ENCODE peak calls at places on chromosomes 4 and X, in ten cellular contexts. U is upper lobe of right lung, A is MV-4-11, B is upper lobe of left lung, N is K562, J is brain microvascular endothelial cell, I is cardiac muscle cell, K is GM03348, Q is G401, T is amygdala. V is an unnamed sample.

GRCh38 chr4:128286474-128287158 is 997 bp downstream of the PGRMC2 start:
- DNase-seq in B (no peak), U (no peak), T (no peak), I (peak), A (peak), K (peak), N (peak), J (no peak), Q (peak), V (peak)

GRCh38 chrX:45845142-45845541 is 644.5 kb upstream of the DIPK2B start:
- DNase-seq in J (no peak), T (no peak), I (no peak), N (no peak), A (no peak), K (no peak), B (no peak), Q (no peak), U (no peak), V (no peak)

GRCh38 chrX:81120270-81120935 is 81.3 kb downstream of the HMGN5 start:
- DNase-seq in U (no peak), Q (peak), B (no peak), J (no peak), I (peak), K (no peak), T (no peak), N (no peak), A (no peak), V (no peak)

GRCh38 chr4:159021597-159022385 is 81.1 kb upstream of the RAPGEF2 start:
- DNase-seq in U (no peak), I (no peak), J (no peak), K (no peak), Q (no peak), B (no peak), T (no peak), N (no peak), A (no peak), V (no peak)

GRCh38 chr4:110371016-110371795 is 104.7 kb upstream of the ENPEP start:
- DNase-seq in J (no peak), N (no peak), B (no peak), U (no peak), I (peak), T (no peak), K (no peak), Q (no peak), A (no peak), V (no peak)

GRCh38 chrX:121802881-121803412 is 755.5 kb downstream of the GLUD2 start:
- DNase-seq in U (no peak), T (no peak), K (no peak), I (no peak), B (no peak), N (no peak), J (no peak), A (peak), Q (no peak), V (no peak)

GRCh38 chr4:10115657-10116624 is 658 bp downstream of the WDR1 start:
- DNase-seq in N (peak), T (no peak), I (peak), U (peak), Q (peak), A (no peak), B (peak), J (no peak), K (peak), V (no peak)

GRCh38 chrX:107823456-107823855 is 2.2 kb upstream of the MID2 start:
- DNase-seq in A (no peak), J (peak), B (no peak), K (peak), Q (no peak), T (no peak), N (no peak), I (no peak), U (no peak), V (peak)

GRCh38 chrX:21944136-21944615 is 3.7 kb downstream of the SMS start:
- DNase-seq in A (no peak), Q (no peak), N (no peak), U (no peak), I (no peak), K (peak), J (no peak), T (no peak), B (no peak), V (no peak)

GRCh38 chr4:53711916-53712315 is 120.6 kb upstream of the LNX1 start:
- DNase-seq in K (no peak), I (no peak), A (no peak), B (no peak), Q (no peak), U (no peak), N (no peak), J (no peak), T (no peak), V (no peak)

GRCh38 chrX:79330022-79330421 is 37.1 kb downstream of the ITM2A start:
- DNase-seq in B (no peak), Q (no peak), A (no peak), T (no peak), J (no peak), K (no peak), U (no peak), I (no peak), N (no peak), V (no peak)